ENCODE peak calls at places on chromosomes 1 and 21, in five cellular contexts. K, F, Y, S and Q are unnamed samples.
A peak's percentile ranks its signal among the peaks of the same experiment; 100 is the strongest.

GRCh38 chr21:38839683-38840286 is 34.1 kb downstream of the ETS2 start:
- DNase-seq in K (peak; percentile 72), F (peak; percentile 97), Y (no peak), S (peak; percentile 62), Q (no peak)

GRCh38 chr21:44854391-44854663 is 19.2 kb downstream of the PTTG1IP start:
- DNase-seq in K (no peak), F (no peak), Y (no peak), S (no peak), Q (no peak)

GRCh38 chr1:212669600-212669999 is 30.0 kb downstream of the BATF3 start:
- DNase-seq in K (no peak), F (no peak), Y (no peak), S (no peak), Q (no peak)

GRCh38 chr1:156060937-156061636 is at the start of gene RAB25:
- DNase-seq in K (no peak), F (no peak), Y (no peak), S (no peak), Q (no peak)

GRCh38 chr1:34549199-34549598 is 205.6 kb upstream of the GJB5 start:
- DNase-seq in K (no peak), F (no peak), Y (peak; percentile 13), S (no peak), Q (no peak)

GRCh38 chr1:28592314-28593071 is 428 bp downstream of the RAB42 start:
- DNase-seq in K (no peak), F (no peak), Y (no peak), S (peak; percentile 51), Q (no peak)

GRCh38 chr1:23370744-23371710 is 1.4 kb upstream of the ZNF436 start:
- DNase-seq in K (no peak), F (no peak), Y (no peak), S (no peak), Q (no peak)

GRCh38 chr21:18782721-18783120 is 379.1 kb upstream of the TMPRSS15 start:
- DNase-seq in K (no peak), F (no peak), Y (no peak), S (no peak), Q (no peak)

GRCh38 chr1:160705176-160705745 is 6.4 kb downstream of the CD48 start:
- DNase-seq in K (no peak), F (no peak), Y (no peak), S (no peak), Q (no peak)

GRCh38 chr1:27658951-27659496 is 13.0 kb downstream of the IFI6 start:
- DNase-seq in K (no peak), F (peak; percentile 93), Y (peak; percentile 45), S (peak; percentile 73), Q (peak; percentile 40)

GRCh38 chr1:93608188-93609109 is 73.2 kb downstream of the BCAR3 start:
- DNase-seq in K (no peak), F (no peak), Y (no peak), S (no peak), Q (no peak)

GRCh38 chr1:230057681-230058565 is 9.1 kb upstream of the GALNT2 start:
- DNase-seq in K (no peak), F (no peak), Y (no peak), S (no peak), Q (no peak)

GRCh38 chr1:178946416-178946815 is 75.5 kb upstream of the ANGPTL1 start:
- DNase-seq in K (no peak), F (no peak), Y (no peak), S (no peak), Q (no peak)

GRCh38 chr1:165162671-165163241 is 193.8 kb downstream of the LMX1A start:
- DNase-seq in K (no peak), F (peak; percentile 4), Y (no peak), S (no peak), Q (no peak)

GRCh38 chr1:12454406-12455391 is 163.3 kb downstream of the DHRS3 start:
- DNase-seq in K (no peak), F (peak; percentile 53), Y (no peak), S (no peak), Q (no peak)

GRCh38 chr1:208249300-208249699 is 5.1 kb upstream of the PLXNA2 start:
- DNase-seq in K (no peak), F (no peak), Y (no peak), S (no peak), Q (no peak)

GRCh38 chr1:50308883-50309282 is 114.4 kb downstream of the DMRTA2 start:
- DNase-seq in K (no peak), F (peak; percentile 22), Y (no peak), S (no peak), Q (no peak)

GRCh38 chr1:115495603-115496002 is 146.2 kb upstream of the VANGL1 start:
- DNase-seq in K (no peak), F (peak; percentile 89), Y (no peak), S (peak; percentile 30), Q (no peak)

GRCh38 chr1:47211796-47212269 is 20.2 kb downstream of the TAL1 start:
- DNase-seq in K (no peak), F (no peak), Y (no peak), S (no peak), Q (no peak)

GRCh38 chr1:58155418-58156123 is 391.0 kb downstream of the OMA1 start:
- DNase-seq in K (no peak), F (peak; percentile 7), Y (peak; percentile 30), S (no peak), Q (no peak)

GRCh38 chr1:156160744-156161181 is 7.4 kb downstream of the SEMA4A start:
- DNase-seq in K (peak; percentile 42), F (peak; percentile 80), Y (peak; percentile 85), S (peak; percentile 85), Q (no peak)

GRCh38 chr1:113982955-113983742 is 3.9 kb downstream of the OLFML3 start:
- DNase-seq in K (no peak), F (no peak), Y (no peak), S (no peak), Q (no peak)

GRCh38 chr21:44985441-44986401 is 45.9 kb downstream of the SLX9 start:
- DNase-seq in K (no peak), F (no peak), Y (no peak), S (no peak), Q (no peak)

GRCh38 chr1:3022511-3022973 is 1.3 kb downstream of the ACTRT2 start:
- DNase-seq in K (no peak), F (no peak), Y (no peak), S (no peak), Q (no peak)

GRCh38 chr1:62285984-62286481 is 33.2 kb downstream of the KANK4 start:
- DNase-seq in K (no peak), F (no peak), Y (peak; percentile 62), S (no peak), Q (no peak)

GRCh38 chr1:112636597-112637256 is 17.1 kb downstream of the CAPZA1 start:
- DNase-seq in K (no peak), F (peak; percentile 32), Y (no peak), S (no peak), Q (no peak)

GRCh38 chr1:215635827-215636226 is 68.7 kb downstream of the KCTD3 start:
- DNase-seq in K (no peak), F (no peak), Y (no peak), S (no peak), Q (no peak)

GRCh38 chr1:176440176-176440575 is 22.8 kb upstream of the PAPPA2 start:
- DNase-seq in K (no peak), F (no peak), Y (no peak), S (no peak), Q (no peak)

GRCh38 chr1:61254629-61255323 is 172.4 kb downstream of the NFIA start:
- DNase-seq in K (no peak), F (peak; percentile 2), Y (peak; percentile 57), S (peak; percentile 33), Q (no peak)

GRCh38 chr1:147837129-147837776 is 65.3 kb upstream of the GJA8 start:
- DNase-seq in K (no peak), F (no peak), Y (no peak), S (no peak), Q (no peak)

GRCh38 chr1:86231076-86231475 is 74.5 kb upstream of the COL24A1 start:
- DNase-seq in K (no peak), F (no peak), Y (no peak), S (no peak), Q (no peak)

GRCh38 chr1:156414440-156415064 is 45.5 kb downstream of the RHBG start:
- DNase-seq in K (no peak), F (no peak), Y (no peak), S (no peak), Q (no peak)

GRCh38 chr1:98046031-98046641 is 125.3 kb upstream of the DPYD start:
- DNase-seq in K (no peak), F (peak; percentile 75), Y (no peak), S (no peak), Q (no peak)

GRCh38 chr1:171233183-171233582 is 15.1 kb upstream of the FMO1 start:
- DNase-seq in K (no peak), F (no peak), Y (no peak), S (no peak), Q (no peak)

GRCh38 chr1:202593845-202594244 is 116.4 kb downstream of the SYT2 start:
- DNase-seq in K (no peak), F (peak; percentile 66), Y (no peak), S (no peak), Q (no peak)

GRCh38 chr1:234114648-234115307 is 210.3 kb downstream of the SLC35F3 start:
- DNase-seq in K (peak; percentile 24), F (peak; percentile 80), Y (peak; percentile 84), S (peak; percentile 30), Q (no peak)